ENCODE peak calls at places on chromosomes 16 and 17, in six cellular contexts. D, R, A, F, C and V are unnamed samples.
A peak's percentile ranks its signal among the peaks of the same experiment; 100 is the strongest.

GRCh38 chr17:50565559-50566350 is 5.2 kb downstream of the CACNA1G start:
- DNase-seq in D (peak; percentile 48), R (no peak), A (no peak), F (peak; percentile 31), C (no peak), V (no peak)

GRCh38 chr16:81921415-81921814 is 89.9 kb downstream of the SDR42E1 start:
- DNase-seq in D (no peak), R (no peak), A (no peak), F (no peak), C (no peak), V (no peak)

GRCh38 chr16:67490330-67491096 is 7.2 kb upstream of the AGRP start:
- DNase-seq in D (peak; percentile 68), R (no peak), A (no peak), F (peak; percentile 80), C (no peak), V (no peak)

GRCh38 chr17:40542562-40543411 is 22.5 kb downstream of the CCR7 start:
- DNase-seq in D (peak; percentile 99), R (peak; percentile 95), A (peak; percentile 86), F (peak; percentile 99), C (peak; percentile 97), V (peak; percentile 86)

GRCh38 chr16:21083729-21084268 is 66.8 kb downstream of the DNAH3 start:
- DNase-seq in D (peak; percentile 77), R (peak; percentile 64), A (peak; percentile 72), F (peak; percentile 71), C (peak; percentile 63), V (peak; percentile 12)

GRCh38 chr17:33200116-33200515 is 93.0 kb downstream of the ASIC2 start:
- DNase-seq in D (peak; percentile 2), R (no peak), A (peak; percentile 24), F (peak; percentile 50), C (no peak), V (no peak)

GRCh38 chr17:59331929-59332889 is 754 bp downstream of the YPEL2 start:
- DNase-seq in D (no peak), R (peak; percentile 76), A (peak; percentile 58), F (no peak), C (peak; percentile 69), V (no peak)

GRCh38 chr17:73742915-73743314 is 98.7 kb upstream of the SDK2 start:
- DNase-seq in D (no peak), R (no peak), A (no peak), F (no peak), C (no peak), V (no peak)

GRCh38 chr16:72055911-72056310 is 1.6 kb downstream of the HP start:
- DNase-seq in D (no peak), R (no peak), A (no peak), F (no peak), C (no peak), V (no peak)

GRCh38 chr16:65176603-65177002 is 54.7 kb upstream of the CDH11 start:
- DNase-seq in D (peak; percentile 73), R (peak; percentile 57), A (no peak), F (peak; percentile 90), C (no peak), V (peak; percentile 80)

GRCh38 chr16:17917316-17918019 is 419.1 kb downstream of the NPIPA8 start:
- DNase-seq in D (no peak), R (no peak), A (peak; percentile 19), F (no peak), C (no peak), V (no peak)

GRCh38 chr16:17927015-17927414 is 409.5 kb downstream of the NPIPA8 start:
- DNase-seq in D (no peak), R (no peak), A (no peak), F (no peak), C (no peak), V (no peak)

DNA sequence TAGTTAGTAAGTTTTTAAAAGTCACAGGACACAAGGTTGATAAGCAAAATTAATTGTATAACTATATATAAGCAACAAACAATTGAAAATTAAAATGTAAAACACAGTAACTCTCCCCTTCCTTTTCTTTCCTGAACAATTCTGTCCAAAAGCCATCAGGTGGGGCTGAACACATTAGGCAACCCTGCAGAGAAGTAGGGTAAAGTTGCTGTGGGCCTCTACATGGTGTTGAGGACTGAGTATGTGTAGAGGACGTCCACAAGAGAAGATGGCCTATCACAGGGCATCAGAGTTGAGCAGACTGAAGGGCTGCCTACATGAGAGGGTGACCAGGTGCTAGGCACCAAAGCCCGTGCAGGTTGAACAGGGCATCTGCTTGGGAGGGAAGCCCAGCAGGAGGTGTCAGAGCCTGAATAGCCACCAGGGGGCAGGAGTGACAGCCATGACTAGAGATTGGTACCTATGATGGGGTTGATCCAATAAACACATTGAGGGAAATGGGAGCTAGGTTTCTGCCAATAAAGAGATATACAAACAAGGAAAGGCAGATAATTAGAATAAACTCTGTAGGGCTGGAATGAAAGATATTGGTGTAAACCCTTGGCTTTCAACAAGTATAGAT is 415.1 kb downstream of the NPIPA8 start:
- DNase-seq in D (peak; percentile 14), R (no peak), A (peak; percentile 11), F (peak; percentile 17), C (no peak), V (no peak)
- TF ChIP-seq CTCF in D (peak; percentile 27), R (no peak), A (peak; percentile 34), F (peak; percentile 37), C (peak; percentile 29), V (peak; percentile 12)

GRCh38 chr16:66425651-66426050 is 1.4 kb upstream of the BEAN1 start:
- DNase-seq in D (no peak), R (no peak), A (no peak), F (no peak), C (no peak), V (no peak)

GRCh38 chr16:66427451-66427860 is 361 bp downstream of the BEAN1 start:
- DNase-seq in D (no peak), R (no peak), A (no peak), F (no peak), C (no peak), V (no peak)

GRCh38 chr16:66426112-66427035 is 721 bp upstream of the BEAN1 start:
- DNase-seq in D (no peak), R (no peak), A (peak; percentile 38), F (no peak), C (no peak), V (no peak)

GRCh38 chr16:66427871-66428681 is 981 bp downstream of the BEAN1 start:
- DNase-seq in D (no peak), R (no peak), A (peak; percentile 39), F (no peak), C (no peak), V (no peak)

DNA sequence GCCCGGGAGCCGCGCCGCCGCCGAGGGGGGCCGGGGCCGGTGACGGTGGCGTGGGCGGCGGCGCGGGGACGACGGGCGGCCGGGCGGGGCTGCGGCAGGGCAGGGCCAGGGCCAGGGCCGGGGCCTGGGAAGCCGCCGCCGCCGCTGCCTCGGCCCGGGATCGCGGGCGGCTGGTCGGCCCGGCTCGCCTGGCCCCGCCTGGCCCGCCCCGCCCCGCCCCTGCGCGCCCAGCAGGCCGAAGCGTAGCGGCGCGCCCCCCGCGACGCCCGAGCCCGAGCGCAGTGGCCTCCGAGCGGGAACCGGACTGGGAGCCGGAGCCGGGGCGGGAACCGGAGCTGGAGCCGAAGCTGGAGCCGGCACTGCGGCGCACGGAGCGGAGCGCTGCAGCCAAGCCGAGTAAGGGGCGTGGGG is at the start of gene BEAN1:
- DNase-seq in D (no peak), R (peak; percentile 53), A (peak; percentile 67), F (no peak), C (no peak), V (no peak)
- H3K4me3 ChIP-seq in D (peak within 1 kb of the TSS; percentile 42), R (peak within 1 kb of the TSS; percentile 29), A (peak within 1 kb of the TSS; percentile 36), F (peak within 1 kb of the TSS; percentile 34), C (peak within 1 kb of the TSS; percentile 59), V (peak within 1 kb of the TSS; percentile 39)

DNA sequence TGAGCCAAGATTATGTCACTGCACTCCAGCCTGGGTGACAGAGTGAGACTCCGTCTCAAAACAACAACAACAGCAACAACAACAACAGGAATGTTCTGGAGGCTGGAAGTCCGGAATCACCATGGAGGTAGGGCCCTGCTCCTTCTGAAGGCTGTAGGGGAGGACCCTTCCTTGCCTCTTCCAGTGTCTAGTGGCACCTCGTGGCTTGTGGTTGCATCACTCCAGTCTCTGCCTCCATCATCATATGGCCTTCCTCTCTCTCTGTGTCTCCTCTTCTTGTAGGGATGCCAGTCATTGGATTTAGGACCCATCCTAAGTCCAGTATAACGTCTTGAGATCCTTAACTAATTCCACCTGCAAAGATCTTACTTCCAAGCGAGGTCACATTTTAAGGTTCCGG is 14.0 kb downstream of the NAGPA start:
- DNase-seq in D (no peak), R (no peak), A (no peak), F (no peak), C (no peak), V (no peak)
- TF ChIP-seq CTCF in D (no peak), R (no peak), A (no peak), F (no peak), C (no peak), V (no peak)

DNA sequence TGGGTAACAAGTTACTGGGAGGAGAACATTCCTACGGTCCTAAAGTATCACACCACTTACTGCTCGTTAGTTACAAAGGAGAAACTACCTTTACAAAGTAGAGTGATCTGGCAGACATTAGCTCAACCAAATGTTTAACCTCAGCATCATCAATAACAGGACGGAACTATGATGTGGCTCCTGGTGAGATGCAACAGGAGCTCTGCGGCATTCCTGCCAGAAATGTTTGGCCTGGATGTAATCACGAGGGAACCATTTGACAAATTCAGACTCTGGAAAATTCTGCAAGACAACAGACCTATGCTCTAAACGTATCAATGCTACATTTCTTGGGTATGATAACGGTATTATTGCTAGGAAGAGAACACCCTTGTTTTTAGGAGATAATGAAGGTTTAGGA is 80.4 kb downstream of the MRM3 start:
- DNase-seq in D (no peak), R (no peak), A (no peak), F (peak; percentile 47), C (no peak), V (no peak)
- H3K4me3 ChIP-seq in D (no peak overlapping the region), R (no peak overlapping the region), A (no peak overlapping the region), F (no peak overlapping the region), C (no peak overlapping the region), V (no peak overlapping the region)